ENCODE peak calls at places on chromosome 1, in ten cellular contexts. One of them, this sample, is unnamed.

GRCh38 chr1:64393790-64394189 is 76.1 kb upstream of the CACHD1 start:
- DNase-seq in stomach: no peak
- DNase-seq in GM12891: no peak
- DNase-seq in transverse colon: no peak
- DNase-seq in prostate gland: no peak
- DNase-seq in sigmoid colon: no peak
- DNase-seq in esophagus muscularis mucosa: no peak
- DNase-seq in K562: no peak
- DNase-seq in HCT116: no peak
- DNase-seq in vagina: no peak
- DNase-seq in this sample: no peak

GRCh38 chr1:47580451-47580980 is 142.7 kb downstream of the FOXD2 start:
- DNase-seq in prostate gland: no peak
- DNase-seq in HCT116: no peak
- DNase-seq in sigmoid colon: no peak
- DNase-seq in esophagus muscularis mucosa: no peak
- DNase-seq in GM12891: no peak
- DNase-seq in stomach: no peak
- DNase-seq in vagina: no peak
- DNase-seq in transverse colon: no peak
- DNase-seq in K562: no peak
- DNase-seq in this sample: no peak

GRCh38 chr1:210332233-210332632 is 3.5 kb downstream of the HHAT start:
- DNase-seq in esophagus muscularis mucosa: no peak
- DNase-seq in stomach: no peak
- DNase-seq in sigmoid colon: no peak
- DNase-seq in transverse colon: no peak
- DNase-seq in HCT116: no peak
- DNase-seq in GM12891: no peak
- DNase-seq in prostate gland: no peak
- DNase-seq in K562: no peak
- DNase-seq in vagina: no peak
- DNase-seq in this sample: no peak

GRCh38 chr1:24318988-24319863 is at the start of gene GRHL3:
- DNase-seq in esophagus muscularis mucosa: no peak
- DNase-seq in K562: no peak
- DNase-seq in transverse colon: peak
- DNase-seq in HCT116: peak
- DNase-seq in GM12891: no peak
- DNase-seq in prostate gland: peak
- DNase-seq in stomach: peak
- DNase-seq in vagina: no peak
- DNase-seq in sigmoid colon: no peak
- DNase-seq in this sample: no peak

GRCh38 chr1:38015978-38016640 is 3.6 kb downstream of the UTP11 start:
- DNase-seq in esophagus muscularis mucosa: no peak
- DNase-seq in prostate gland: no peak
- DNase-seq in stomach: no peak
- DNase-seq in HCT116: no peak
- DNase-seq in sigmoid colon: peak
- DNase-seq in vagina: no peak
- DNase-seq in K562: no peak
- DNase-seq in GM12891: no peak
- DNase-seq in transverse colon: no peak
- DNase-seq in this sample: no peak

GRCh38 chr1:159923203-159924024 is 1.9 kb downstream of the TAGLN2 start:
- DNase-seq in GM12891: no peak
- DNase-seq in stomach: peak
- DNase-seq in vagina: peak
- DNase-seq in K562: peak
- DNase-seq in HCT116: no peak
- DNase-seq in sigmoid colon: peak
- DNase-seq in transverse colon: peak
- DNase-seq in esophagus muscularis mucosa: peak
- DNase-seq in prostate gland: peak
- DNase-seq in this sample: peak

GRCh38 chr1:115255154-115255553 is 82.9 kb downstream of the NGF start:
- DNase-seq in prostate gland: no peak
- DNase-seq in GM12891: no peak
- DNase-seq in transverse colon: no peak
- DNase-seq in esophagus muscularis mucosa: no peak
- DNase-seq in sigmoid colon: no peak
- DNase-seq in K562: no peak
- DNase-seq in HCT116: no peak
- DNase-seq in stomach: no peak
- DNase-seq in vagina: no peak
- DNase-seq in this sample: no peak

GRCh38 chr1:29471487-29472313 is 235.4 kb downstream of the PTPRU start:
- DNase-seq in vagina: no peak
- DNase-seq in K562: no peak
- DNase-seq in transverse colon: no peak
- DNase-seq in GM12891: no peak
- DNase-seq in stomach: peak
- DNase-seq in esophagus muscularis mucosa: no peak
- DNase-seq in HCT116: no peak
- DNase-seq in prostate gland: no peak
- DNase-seq in sigmoid colon: peak
- DNase-seq in this sample: no peak

GRCh38 chr1:239898067-239898730 is 193.5 kb upstream of the FMN2 start:
- DNase-seq in prostate gland: peak
- DNase-seq in K562: peak
- DNase-seq in vagina: no peak
- DNase-seq in stomach: peak
- DNase-seq in sigmoid colon: peak
- DNase-seq in GM12891: peak
- DNase-seq in esophagus muscularis mucosa: peak
- DNase-seq in HCT116: peak
- DNase-seq in transverse colon: peak
- DNase-seq in this sample: peak

GRCh38 chr1:236132420-236133046 is 9.8 kb upstream of the GPR137B start:
- DNase-seq in prostate gland: no peak
- DNase-seq in sigmoid colon: no peak
- DNase-seq in HCT116: no peak
- DNase-seq in stomach: no peak
- DNase-seq in transverse colon: no peak
- DNase-seq in vagina: no peak
- DNase-seq in K562: no peak
- DNase-seq in GM12891: no peak
- DNase-seq in esophagus muscularis mucosa: no peak
- DNase-seq in this sample: no peak

GRCh38 chr1:63124666-63125191 is 197.6 kb upstream of the FOXD3 start:
- DNase-seq in vagina: no peak
- DNase-seq in HCT116: no peak
- DNase-seq in transverse colon: no peak
- DNase-seq in sigmoid colon: no peak
- DNase-seq in GM12891: peak
- DNase-seq in prostate gland: no peak
- DNase-seq in K562: no peak
- DNase-seq in esophagus muscularis mucosa: no peak
- DNase-seq in stomach: no peak
- DNase-seq in this sample: no peak

GRCh38 chr1:182766881-182767645 is 22.5 kb upstream of the NPL start:
- DNase-seq in transverse colon: no peak
- DNase-seq in GM12891: no peak
- DNase-seq in stomach: no peak
- DNase-seq in esophagus muscularis mucosa: no peak
- DNase-seq in HCT116: no peak
- DNase-seq in prostate gland: no peak
- DNase-seq in vagina: no peak
- DNase-seq in sigmoid colon: no peak
- DNase-seq in K562: no peak
- DNase-seq in this sample: no peak

GRCh38 chr1:236301080-236301957 is 19.6 kb upstream of the ERO1B start:
- DNase-seq in esophagus muscularis mucosa: peak
- DNase-seq in K562: no peak
- DNase-seq in vagina: no peak
- DNase-seq in HCT116: no peak
- DNase-seq in sigmoid colon: no peak
- DNase-seq in prostate gland: no peak
- DNase-seq in GM12891: no peak
- DNase-seq in stomach: no peak
- DNase-seq in transverse colon: no peak
- DNase-seq in this sample: no peak

GRCh38 chr1:2632051-2632430 is 775 bp downstream of the MMEL1 start:
- DNase-seq in K562: no peak
- DNase-seq in esophagus muscularis mucosa: no peak
- DNase-seq in stomach: no peak
- DNase-seq in HCT116: no peak
- DNase-seq in prostate gland: no peak
- DNase-seq in GM12891: no peak
- DNase-seq in sigmoid colon: no peak
- DNase-seq in transverse colon: no peak
- DNase-seq in vagina: no peak
- DNase-seq in this sample: no peak

GRCh38 chr1:192587386-192588276 is 12.1 kb downstream of the RGS1 start:
- DNase-seq in K562: no peak
- DNase-seq in sigmoid colon: no peak
- DNase-seq in HCT116: no peak
- DNase-seq in GM12891: no peak
- DNase-seq in transverse colon: no peak
- DNase-seq in esophagus muscularis mucosa: no peak
- DNase-seq in vagina: no peak
- DNase-seq in stomach: no peak
- DNase-seq in prostate gland: no peak
- DNase-seq in this sample: no peak
- TF ChIP-seq POLR2A in K562: no peak
- TF ChIP-seq POLR2A in sigmoid colon: no peak
- TF ChIP-seq POLR2A in HCT116: no peak
- TF ChIP-seq POLR2A in GM12891: no peak
- TF ChIP-seq POLR2A in transverse colon: no peak
- TF ChIP-seq POLR2A in esophagus muscularis mucosa: no peak
- TF ChIP-seq POLR2A in vagina: no peak
- TF ChIP-seq POLR2A in stomach: no peak
- TF ChIP-seq POLR2A in prostate gland: no peak
- TF ChIP-seq POLR2A in this sample: no peak

DNA sequence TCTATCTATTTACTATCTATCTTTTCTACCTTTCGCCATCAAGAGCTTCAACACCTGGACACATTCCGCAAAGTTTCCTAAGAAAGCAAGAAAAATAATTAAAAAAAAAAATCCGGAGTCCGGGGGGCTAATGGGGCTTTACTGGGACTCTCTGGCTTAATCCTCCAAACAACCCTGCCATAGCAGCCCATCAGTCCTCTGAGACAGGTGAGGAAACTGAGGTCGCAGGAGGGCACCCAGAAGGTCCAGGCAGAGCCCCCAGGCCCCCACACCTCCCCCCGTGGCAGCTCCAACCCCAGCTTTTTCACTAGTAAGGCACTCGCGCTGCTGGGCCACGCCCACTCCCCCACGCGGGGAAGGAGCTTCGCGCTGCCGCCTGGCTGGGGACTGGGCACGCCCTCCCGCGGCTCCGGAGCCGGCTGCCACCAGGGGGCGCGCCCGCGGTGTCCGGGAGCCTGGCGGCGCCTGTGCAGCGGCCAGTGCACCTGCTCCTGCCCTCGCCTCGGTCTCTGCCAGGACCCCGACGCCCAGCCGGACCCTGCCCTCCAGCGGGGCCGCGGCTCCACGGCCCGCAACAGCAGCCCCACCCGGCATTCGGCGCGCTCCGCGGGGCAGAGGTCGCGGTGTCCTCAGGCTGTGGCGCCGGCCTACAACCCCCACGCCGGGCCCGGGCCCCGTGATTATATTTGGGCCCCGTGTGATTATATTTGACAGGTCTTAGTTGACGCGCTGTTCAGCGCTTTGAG is 54.1 kb upstream of the SAMD11 start:
- DNase-seq in K562: peak
- DNase-seq in GM12891: peak
- DNase-seq in stomach: peak
- DNase-seq in esophagus muscularis mucosa: no peak
- DNase-seq in prostate gland: peak
- DNase-seq in vagina: no peak
- DNase-seq in transverse colon: peak
- DNase-seq in HCT116: peak
- DNase-seq in sigmoid colon: peak
- DNase-seq in this sample: peak
- TF ChIP-seq POLR2AphosphoS5 in K562: no peak
- TF ChIP-seq POLR2AphosphoS5 in GM12891: no peak
- TF ChIP-seq POLR2AphosphoS5 in stomach: no peak
- TF ChIP-seq POLR2AphosphoS5 in esophagus muscularis mucosa: no peak
- TF ChIP-seq POLR2AphosphoS5 in prostate gland: no peak
- TF ChIP-seq POLR2AphosphoS5 in vagina: no peak
- TF ChIP-seq POLR2AphosphoS5 in transverse colon: no peak
- TF ChIP-seq POLR2AphosphoS5 in HCT116: no peak
- TF ChIP-seq POLR2AphosphoS5 in sigmoid colon: no peak
- TF ChIP-seq POLR2AphosphoS5 in this sample: no peak

GRCh38 chr1:40394456-40395172 is 21.1 kb downstream of the SMAP2 start:
- DNase-seq in vagina: no peak
- DNase-seq in transverse colon: no peak
- DNase-seq in K562: no peak
- DNase-seq in sigmoid colon: no peak
- DNase-seq in HCT116: no peak
- DNase-seq in esophagus muscularis mucosa: no peak
- DNase-seq in stomach: no peak
- DNase-seq in prostate gland: no peak
- DNase-seq in GM12891: no peak
- DNase-seq in this sample: no peak
- TF ChIP-seq POLR2A in vagina: no peak
- TF ChIP-seq POLR2A in transverse colon: peak
- TF ChIP-seq POLR2A in K562: no peak
- TF ChIP-seq POLR2A in sigmoid colon: no peak
- TF ChIP-seq POLR2A in HCT116: no peak
- TF ChIP-seq POLR2A in esophagus muscularis mucosa: no peak
- TF ChIP-seq POLR2A in stomach: no peak
- TF ChIP-seq POLR2A in prostate gland: no peak
- TF ChIP-seq POLR2A in GM12891: peak
- TF ChIP-seq POLR2A in this sample: peak

GRCh38 chr1:45002650-45003645 is 8.2 kb downstream of the HECTD3 start:
- DNase-seq in sigmoid colon: no peak
- DNase-seq in prostate gland: no peak
- DNase-seq in transverse colon: no peak
- DNase-seq in vagina: no peak
- DNase-seq in stomach: no peak
- DNase-seq in esophagus muscularis mucosa: peak
- DNase-seq in HCT116: no peak
- DNase-seq in K562: no peak
- DNase-seq in GM12891: no peak
- DNase-seq in this sample: no peak

GRCh38 chr1:45003741-45004140 is 7.4 kb downstream of the HECTD3 start:
- DNase-seq in stomach: no peak
- DNase-seq in transverse colon: no peak
- DNase-seq in esophagus muscularis mucosa: no peak
- DNase-seq in GM12891: no peak
- DNase-seq in K562: no peak
- DNase-seq in vagina: no peak
- DNase-seq in sigmoid colon: no peak
- DNase-seq in prostate gland: no peak
- DNase-seq in HCT116: no peak
- DNase-seq in this sample: no peak

GRCh38 chr1:44999232-44999631 is 11.9 kb downstream of the HECTD3 start:
- DNase-seq in esophagus muscularis mucosa: no peak
- DNase-seq in K562: no peak
- DNase-seq in HCT116: no peak
- DNase-seq in vagina: no peak
- DNase-seq in stomach: no peak
- DNase-seq in GM12891: no peak
- DNase-seq in sigmoid colon: no peak
- DNase-seq in transverse colon: no peak
- DNase-seq in prostate gland: no peak
- DNase-seq in this sample: no peak

GRCh38 chr1:45004281-45004920 is 6.7 kb downstream of the HECTD3 start:
- DNase-seq in sigmoid colon: no peak
- DNase-seq in prostate gland: no peak
- DNase-seq in stomach: no peak
- DNase-seq in K562: no peak
- DNase-seq in HCT116: no peak
- DNase-seq in esophagus muscularis mucosa: no peak
- DNase-seq in GM12891: no peak
- DNase-seq in vagina: no peak
- DNase-seq in transverse colon: no peak
- DNase-seq in this sample: no peak

GRCh38 chr1:45001011-45001481 is 10.1 kb downstream of the HECTD3 start:
- DNase-seq in vagina: no peak
- DNase-seq in transverse colon: no peak
- DNase-seq in esophagus muscularis mucosa: peak
- DNase-seq in prostate gland: no peak
- DNase-seq in HCT116: no peak
- DNase-seq in GM12891: no peak
- DNase-seq in sigmoid colon: no peak
- DNase-seq in stomach: peak
- DNase-seq in K562: no peak
- DNase-seq in this sample: no peak
- TF ChIP-seq POLR2AphosphoS5 in vagina: no peak
- TF ChIP-seq POLR2AphosphoS5 in transverse colon: no peak
- TF ChIP-seq POLR2AphosphoS5 in esophagus muscularis mucosa: no peak
- TF ChIP-seq POLR2AphosphoS5 in prostate gland: no peak
- TF ChIP-seq POLR2AphosphoS5 in HCT116: no peak
- TF ChIP-seq POLR2AphosphoS5 in GM12891: peak
- TF ChIP-seq POLR2AphosphoS5 in sigmoid colon: no peak
- TF ChIP-seq POLR2AphosphoS5 in stomach: no peak
- TF ChIP-seq POLR2AphosphoS5 in K562: no peak
- TF ChIP-seq POLR2AphosphoS5 in this sample: no peak

This sample was measured in GM12892.